ENCODE peak calls at places on chromosomes 7 and 10, in eight cellular contexts. V, P, F, C, U, M, D and E are unnamed samples.

GRCh38 chr7:1536768-1537630 is 6.5 kb downstream of the MAFK start:
- DNase-seq in V (peak), P (peak), F (peak), C (no peak), U (peak), M (peak), D (no peak), E (no peak)

GRCh38 chr10:78475501-78475900 is 441.8 kb downstream of the RPS24 start:
- DNase-seq in V (no peak), P (no peak), F (no peak), C (no peak), U (no peak), M (no peak), D (no peak), E (no peak)

GRCh38 chr10:61476529-61476928 is 23.3 kb upstream of the TMEM26 start:
- DNase-seq in V (no peak), P (no peak), F (no peak), C (no peak), U (no peak), M (no peak), D (no peak), E (no peak)

GRCh38 chr10:101091546-101092290 is 29.9 kb downstream of the KAZALD1 start:
- DNase-seq in V (no peak), P (no peak), F (no peak), C (no peak), U (no peak), M (no peak), D (no peak), E (no peak)

GRCh38 chr7:70044064-70044463 is 445.8 kb downstream of the AUTS2 start:
- DNase-seq in V (no peak), P (no peak), F (no peak), C (no peak), U (no peak), M (no peak), D (no peak), E (no peak)

GRCh38 chr7:104137971-104138370 is 69.8 kb downstream of the ORC5 start:
- DNase-seq in V (peak), P (peak), F (peak), C (no peak), U (peak), M (peak), D (no peak), E (peak)

GRCh38 chr7:4227105-4228010 is 454.7 kb upstream of the FOXK1 start:
- DNase-seq in V (no peak), P (peak), F (no peak), C (no peak), U (no peak), M (no peak), D (no peak), E (no peak)

GRCh38 chr10:113997428-113997827 is 46.2 kb upstream of the ADRB1 start:
- DNase-seq in V (no peak), P (no peak), F (peak), C (no peak), U (no peak), M (no peak), D (no peak), E (no peak)

GRCh38 chr7:73647725-73648592 is 19.7 kb upstream of the VPS37D start:
- DNase-seq in V (peak), P (no peak), F (no peak), C (peak), U (no peak), M (no peak), D (no peak), E (no peak)

GRCh38 chr7:149070372-149071140 is 20.0 kb downstream of the ZNF786 start:
- DNase-seq in V (no peak), P (no peak), F (no peak), C (no peak), U (no peak), M (no peak), D (no peak), E (no peak)

DNA sequence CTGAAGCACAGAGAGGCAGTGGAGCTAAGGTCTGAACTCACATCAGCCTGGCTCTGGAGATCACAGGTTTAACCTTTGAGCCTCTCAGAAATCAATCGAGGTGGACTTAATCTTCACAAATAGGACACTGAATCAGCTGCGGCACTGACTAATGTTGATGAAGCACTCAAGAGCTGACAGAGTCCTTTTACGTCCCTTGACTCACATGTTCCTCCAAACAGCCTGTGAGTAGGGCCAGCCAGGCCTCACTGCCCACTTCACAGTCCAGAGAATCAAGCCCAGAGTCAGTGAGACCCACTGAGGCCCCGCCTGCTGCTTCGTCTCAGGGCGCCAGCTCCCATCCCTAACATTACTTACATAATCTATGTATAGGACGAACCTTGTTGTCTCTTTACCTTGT is 63.1 kb downstream of the TNS3 start:
- DNase-seq in V (peak), P (peak), F (no peak), C (no peak), U (peak), M (no peak), D (no peak), E (peak)
- TF ChIP-seq CTCF in V (no peak), P (no peak), F (no peak), C (no peak), U (no peak), M (no peak), D (no peak), E (no peak)

DNA sequence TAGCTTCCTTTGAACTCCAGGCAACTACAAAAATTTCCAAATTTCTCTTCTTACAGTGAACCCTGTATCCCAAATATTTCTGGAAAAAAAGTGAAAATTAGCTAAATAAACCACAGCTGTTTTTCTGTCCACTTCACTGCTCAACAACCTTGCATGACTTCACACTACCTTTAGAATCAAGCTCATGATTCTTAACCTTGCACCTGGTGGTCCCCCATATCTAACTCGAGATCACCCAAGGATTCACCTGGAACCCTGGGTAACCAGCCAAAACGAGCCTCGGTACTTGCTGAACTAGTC is 47.5 kb downstream of the PDLIM1 start:
- DNase-seq in V (no peak), P (no peak), F (no peak), C (no peak), U (no peak), M (no peak), D (no peak), E (no peak)
- TF ChIP-seq CTCF in V (no peak), P (no peak), F (no peak), C (no peak), U (no peak), M (no peak), D (no peak), E (no peak)

DNA sequence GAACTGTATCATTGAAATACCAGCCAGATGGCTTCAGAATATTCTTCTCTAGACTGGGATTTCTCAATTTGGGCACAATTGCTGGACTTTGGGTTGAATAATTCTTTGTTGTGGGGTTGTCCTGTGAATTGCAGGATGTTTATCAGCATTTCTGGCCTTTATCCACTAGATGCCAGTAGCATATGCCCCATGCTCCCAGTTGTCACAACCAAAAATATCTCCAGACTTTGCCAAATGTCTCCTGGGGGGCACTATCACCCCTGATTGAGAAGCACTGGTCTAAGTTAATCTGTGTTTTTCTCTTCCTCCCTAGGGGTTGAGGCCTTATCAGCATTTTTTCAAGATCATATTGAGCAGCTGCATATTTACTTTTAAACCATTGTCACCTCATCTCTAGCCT is 204.9 kb upstream of the SP8 start:
- DNase-seq in V (no peak), P (no peak), F (no peak), C (no peak), U (no peak), M (no peak), D (no peak), E (no peak)
- TF ChIP-seq CTCF in V (no peak), P (no peak), F (no peak), C (no peak), U (no peak), M (no peak), D (peak), E (peak)

DNA sequence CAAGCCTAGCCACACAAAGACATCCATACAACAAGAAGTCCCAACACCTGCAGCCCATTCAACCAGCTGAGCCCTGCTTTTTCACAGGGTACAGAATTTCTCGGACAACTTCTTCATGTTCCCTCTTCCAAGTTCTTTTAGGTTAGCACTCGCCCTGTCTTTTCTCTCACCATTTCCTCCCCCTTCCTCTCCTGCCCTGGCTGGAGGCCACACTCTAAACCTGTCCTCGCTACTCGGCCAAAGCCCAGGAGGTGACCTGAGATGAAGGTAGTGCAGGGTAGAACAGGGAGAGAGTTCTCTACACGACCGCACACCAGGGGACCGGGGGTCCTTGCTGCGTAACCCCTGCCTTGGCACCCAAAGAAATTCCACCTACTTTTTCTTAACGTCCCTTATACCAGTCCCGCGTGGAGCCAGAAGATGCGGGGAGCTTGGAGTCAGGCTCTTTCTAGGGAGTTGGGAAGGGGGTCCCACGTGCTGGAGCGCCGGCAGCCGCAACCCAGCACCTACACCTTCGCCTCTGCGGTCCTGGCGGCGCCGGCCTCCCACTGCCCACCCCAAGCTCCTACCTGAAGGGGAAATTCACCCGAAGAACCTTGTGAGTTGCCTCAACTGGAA is 16.0 kb upstream of the DLX6 start:
- DNase-seq in V (no peak), P (no peak), F (no peak), C (no peak), U (no peak), M (no peak), D (no peak), E (no peak)
- TF ChIP-seq CTCF in V (no peak), P (no peak), F (no peak), C (no peak), U (no peak), M (no peak), D (no peak), E (no peak)